ENCODE peak calls at places on chromosomes 11 and 22, in four cellular contexts. F is PC-3; N is naive thymus-derived CD4-positive, alpha-beta T cell; K is activated CD8-positive, alpha-beta memory T cell treated with anti-CD3 and anti-CD28 coated beads, Interleukin-2, amount 50 U/mL, for 48 hours. I is an unnamed sample.

GRCh38 chr11:113160652-113161051 is 153.7 kb upstream of the TTC12 start:
- DNase-seq in N (no peak), K (no peak), F (no peak), I (no peak)

GRCh38 chr22:39898997-39899396 is 1.9 kb upstream of the GRAP2 start:
- DNase-seq in N (no peak), F (no peak), K (no peak), I (no peak)

GRCh38 chr22:23431337-23432072 is 148.6 kb downstream of the IGLL1 start:
- DNase-seq in K (no peak), F (peak), N (no peak), I (no peak)

GRCh38 chr11:100808904-100809491 is 121.9 kb downstream of the ARHGAP42 start:
- DNase-seq in N (no peak), K (no peak), F (peak), I (peak)

GRCh38 chr11:95264881-95265280 is 33.9 kb upstream of the SESN3 start:
- DNase-seq in F (no peak), K (no peak), N (no peak), I (no peak)

GRCh38 chr22:27531782-27532530 is 269.6 kb downstream of the MN1 start:
- DNase-seq in K (no peak), N (no peak), F (peak), I (peak)

GRCh38 chr22:27133951-27134664 is 476.7 kb downstream of the MIAT start:
- DNase-seq in K (no peak), N (no peak), F (peak), I (peak)

GRCh38 chr11:66289548-66290331 is 797 bp upstream of the YIF1A start:
- DNase-seq in K (peak), F (peak), N (peak), I (no peak)

GRCh38 chr11:62004473-62004872 is 37.0 kb upstream of the FTH1 start:
- DNase-seq in F (peak), K (no peak), N (no peak), I (peak)

GRCh38 chr11:72353861-72354260 is 80.5 kb downstream of the CLPB start:
- DNase-seq in N (no peak), K (no peak), F (peak), I (peak)

I was measured in HCEC 1CT.